ENCODE peak calls at places on chromosomes 3 and 15, in seven cellular contexts. One of them, this sample, is unnamed. For H3K36me3 and H3K9me3, the result is how much of the 10 kb centered on the place peaks cover.

GRCh38 chr15:72033711-72034110 is 84.2 kb downstream of the MYO9A start:
- DNase-seq in K562: no peak
- DNase-seq in cardiac muscle cell: peak
- DNase-seq in tibial nerve: no peak
- DNase-seq in testis: no peak
- DNase-seq in fibroblast of lung: peak
- DNase-seq in mesenchymal stem cell: peak
- DNase-seq in this sample: no peak

GRCh38 chr15:91515188-91515754 is 338.2 kb upstream of the SLCO3A1 start:
- DNase-seq in cardiac muscle cell: peak
- DNase-seq in tibial nerve: no peak
- DNase-seq in K562: no peak
- DNase-seq in mesenchymal stem cell: no peak
- DNase-seq in testis: no peak
- DNase-seq in fibroblast of lung: peak
- DNase-seq in this sample: no peak

GRCh38 chr3:186502138-186502941 is 41.8 kb downstream of the CRYGS start:
- DNase-seq in mesenchymal stem cell: no peak
- DNase-seq in testis: peak
- DNase-seq in fibroblast of lung: no peak
- DNase-seq in cardiac muscle cell: peak
- DNase-seq in K562: no peak
- DNase-seq in tibial nerve: no peak
- DNase-seq in this sample: peak

GRCh38 chr3:73467211-73467610 is 157.5 kb downstream of the PDZRN3 start:
- DNase-seq in fibroblast of lung: no peak
- DNase-seq in testis: no peak
- DNase-seq in K562: no peak
- DNase-seq in cardiac muscle cell: no peak
- DNase-seq in tibial nerve: no peak
- DNase-seq in mesenchymal stem cell: no peak
- DNase-seq in this sample: no peak

GRCh38 chr15:55357774-55358173 is 38.8 kb downstream of the PIGB start:
- DNase-seq in K562: no peak
- DNase-seq in cardiac muscle cell: peak
- DNase-seq in mesenchymal stem cell: peak
- DNase-seq in fibroblast of lung: peak
- DNase-seq in testis: no peak
- DNase-seq in tibial nerve: no peak
- DNase-seq in this sample: no peak

GRCh38 chr3:72310028-72310987 is 525.4 kb upstream of the PROK2 start:
- DNase-seq in tibial nerve: no peak
- DNase-seq in testis: no peak
- DNase-seq in K562: peak
- DNase-seq in fibroblast of lung: peak
- DNase-seq in mesenchymal stem cell: peak
- DNase-seq in cardiac muscle cell: peak
- DNase-seq in this sample: peak

GRCh38 chr15:80667895-80668430 is 27.1 kb upstream of the ABHD17C start:
- DNase-seq in testis: no peak
- DNase-seq in fibroblast of lung: no peak
- DNase-seq in tibial nerve: no peak
- DNase-seq in K562: no peak
- DNase-seq in mesenchymal stem cell: no peak
- DNase-seq in cardiac muscle cell: no peak
- DNase-seq in this sample: no peak

GRCh38 chr3:158802399-158803023 is 657 bp downstream of the MFSD1 start:
- DNase-seq in cardiac muscle cell: no peak
- DNase-seq in K562: no peak
- DNase-seq in testis: peak
- DNase-seq in tibial nerve: no peak
- DNase-seq in fibroblast of lung: no peak
- DNase-seq in mesenchymal stem cell: peak
- DNase-seq in this sample: peak

GRCh38 chr3:70090322-70090913 is 90.9 kb downstream of the SAMMSON start:
- DNase-seq in tibial nerve: no peak
- DNase-seq in cardiac muscle cell: peak
- DNase-seq in K562: peak
- DNase-seq in testis: no peak
- DNase-seq in fibroblast of lung: peak
- DNase-seq in mesenchymal stem cell: peak
- DNase-seq in this sample: peak

GRCh38 chr3:188180114-188180513 is 26.2 kb downstream of the LPP start:
- DNase-seq in K562: no peak
- DNase-seq in testis: no peak
- DNase-seq in tibial nerve: no peak
- DNase-seq in mesenchymal stem cell: no peak
- DNase-seq in cardiac muscle cell: no peak
- DNase-seq in fibroblast of lung: no peak
- DNase-seq in this sample: no peak

GRCh38 chr3:141105828-141106628 is 54.9 kb downstream of the SPSB4 start:
- DNase-seq in cardiac muscle cell: peak
- DNase-seq in testis: peak
- DNase-seq in tibial nerve: peak
- DNase-seq in fibroblast of lung: peak
- DNase-seq in mesenchymal stem cell: peak
- DNase-seq in K562: peak
- DNase-seq in this sample: peak

GRCh38 chr3:86180696-86181095 is 810.3 kb downstream of the VGLL3 start:
- DNase-seq in testis: peak
- DNase-seq in K562: no peak
- DNase-seq in mesenchymal stem cell: no peak
- DNase-seq in tibial nerve: no peak
- DNase-seq in fibroblast of lung: no peak
- DNase-seq in cardiac muscle cell: no peak
- DNase-seq in this sample: peak

GRCh38 chr15:101272584-101272983 is 4.7 kb downstream of the SELENOS start:
- DNase-seq in cardiac muscle cell: no peak
- DNase-seq in testis: no peak
- DNase-seq in fibroblast of lung: no peak
- DNase-seq in K562: no peak
- DNase-seq in tibial nerve: no peak
- DNase-seq in mesenchymal stem cell: no peak
- DNase-seq in this sample: no peak

GRCh38 chr3:15708882-15709677 is 88.7 kb downstream of the ANKRD28 start:
- DNase-seq in K562: no peak
- DNase-seq in cardiac muscle cell: peak
- DNase-seq in testis: no peak
- DNase-seq in fibroblast of lung: peak
- DNase-seq in mesenchymal stem cell: peak
- DNase-seq in tibial nerve: no peak
- DNase-seq in this sample: no peak
- H3K36me3 ChIP-seq in K562: half or more
- H3K36me3 ChIP-seq in cardiac muscle cell: under half
- H3K36me3 ChIP-seq in testis: under half
- H3K36me3 ChIP-seq in fibroblast of lung: under half
- H3K36me3 ChIP-seq in mesenchymal stem cell: half or more
- H3K36me3 ChIP-seq in tibial nerve: under half
- H3K36me3 ChIP-seq in this sample: under half

DNA sequence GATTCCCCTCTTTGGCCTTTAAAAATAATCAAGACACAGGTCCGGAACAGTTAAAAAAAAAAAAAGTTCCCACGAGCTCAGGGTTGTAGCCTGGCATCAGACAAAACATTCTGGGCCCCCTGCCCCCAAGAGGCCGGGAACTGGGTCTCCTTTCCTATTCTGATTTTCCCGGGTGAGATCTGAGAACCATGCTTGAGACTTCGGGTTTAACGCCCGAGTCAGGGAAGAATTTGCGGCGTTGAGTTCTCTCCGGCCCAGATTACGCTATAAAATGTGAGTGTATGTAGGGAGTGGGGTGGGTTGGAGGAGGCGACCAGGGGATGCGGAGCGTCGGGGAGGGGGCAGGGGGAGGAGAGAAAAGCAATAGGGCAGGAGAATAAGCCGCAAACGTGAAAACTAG is 2.6 kb downstream of the ZIC1 start:
- DNase-seq in fibroblast of lung: no peak
- DNase-seq in mesenchymal stem cell: no peak
- DNase-seq in cardiac muscle cell: no peak
- DNase-seq in tibial nerve: no peak
- DNase-seq in K562: no peak
- DNase-seq in testis: no peak
- DNase-seq in this sample: no peak
- H3K9me3 ChIP-seq in fibroblast of lung: under half
- H3K9me3 ChIP-seq in mesenchymal stem cell: under half
- H3K9me3 ChIP-seq in cardiac muscle cell: under half
- H3K9me3 ChIP-seq in tibial nerve: under half
- H3K9me3 ChIP-seq in K562: under half
- H3K9me3 ChIP-seq in testis: under half
- H3K9me3 ChIP-seq in this sample: under half

GRCh38 chr15:52421029-52421428 is 107.7 kb downstream of the MYO5A start:
- DNase-seq in tibial nerve: no peak
- DNase-seq in K562: no peak
- DNase-seq in testis: no peak
- DNase-seq in fibroblast of lung: no peak
- DNase-seq in mesenchymal stem cell: no peak
- DNase-seq in cardiac muscle cell: no peak
- DNase-seq in this sample: no peak
- H3K4me3 ChIP-seq in tibial nerve: no peak
- H3K4me3 ChIP-seq in K562: no peak
- H3K4me3 ChIP-seq in testis: no peak
- H3K4me3 ChIP-seq in fibroblast of lung: no peak
- H3K4me3 ChIP-seq in mesenchymal stem cell: no peak
- H3K4me3 ChIP-seq in cardiac muscle cell: no peak
- H3K4me3 ChIP-seq in this sample: no peak

GRCh38 chr3:100744671-100745070 is 35.4 kb downstream of the TFG start:
- DNase-seq in K562: no peak
- DNase-seq in mesenchymal stem cell: no peak
- DNase-seq in fibroblast of lung: no peak
- DNase-seq in cardiac muscle cell: no peak
- DNase-seq in testis: no peak
- DNase-seq in tibial nerve: no peak
- DNase-seq in this sample: no peak
- H3K36me3 ChIP-seq in K562: half or more
- H3K36me3 ChIP-seq in mesenchymal stem cell: half or more
- H3K36me3 ChIP-seq in fibroblast of lung: under half
- H3K36me3 ChIP-seq in cardiac muscle cell: half or more
- H3K36me3 ChIP-seq in testis: under half
- H3K36me3 ChIP-seq in tibial nerve: under half
- H3K36me3 ChIP-seq in this sample: half or more

GRCh38 chr3:6585360-6585759 is 275.6 kb upstream of the GRM7 start:
- DNase-seq in K562: no peak
- DNase-seq in cardiac muscle cell: no peak
- DNase-seq in mesenchymal stem cell: no peak
- DNase-seq in fibroblast of lung: no peak
- DNase-seq in testis: no peak
- DNase-seq in tibial nerve: no peak
- DNase-seq in this sample: no peak
- H3K9me3 ChIP-seq in K562: under half
- H3K9me3 ChIP-seq in cardiac muscle cell: under half
- H3K9me3 ChIP-seq in mesenchymal stem cell: under half
- H3K9me3 ChIP-seq in fibroblast of lung: under half
- H3K9me3 ChIP-seq in testis: under half
- H3K9me3 ChIP-seq in tibial nerve: under half
- H3K9me3 ChIP-seq in this sample: under half

GRCh38 chr15:57245714-57246113 is 130.6 kb upstream of the CGNL1 start:
- DNase-seq in testis: no peak
- DNase-seq in fibroblast of lung: no peak
- DNase-seq in tibial nerve: no peak
- DNase-seq in K562: no peak
- DNase-seq in cardiac muscle cell: no peak
- DNase-seq in mesenchymal stem cell: no peak
- DNase-seq in this sample: no peak
- H3K4me3 ChIP-seq in testis: no peak
- H3K4me3 ChIP-seq in fibroblast of lung: no peak
- H3K4me3 ChIP-seq in tibial nerve: no peak
- H3K4me3 ChIP-seq in K562: no peak
- H3K4me3 ChIP-seq in cardiac muscle cell: no peak
- H3K4me3 ChIP-seq in mesenchymal stem cell: no peak
- H3K4me3 ChIP-seq in this sample: no peak

GRCh38 chr3:64009528-64009927 is 13.8 kb downstream of the PSMD6 start:
- DNase-seq in tibial nerve: no peak
- DNase-seq in mesenchymal stem cell: no peak
- DNase-seq in cardiac muscle cell: no peak
- DNase-seq in K562: no peak
- DNase-seq in testis: no peak
- DNase-seq in fibroblast of lung: no peak
- DNase-seq in this sample: no peak

GRCh38 chr3:64010199-64010598 is 13.1 kb downstream of the PSMD6 start:
- DNase-seq in cardiac muscle cell: no peak
- DNase-seq in testis: no peak
- DNase-seq in fibroblast of lung: no peak
- DNase-seq in K562: no peak
- DNase-seq in mesenchymal stem cell: no peak
- DNase-seq in tibial nerve: no peak
- DNase-seq in this sample: no peak

GRCh38 chr3:64008952-64009351 is 14.3 kb downstream of the PSMD6 start:
- DNase-seq in tibial nerve: no peak
- DNase-seq in testis: no peak
- DNase-seq in K562: no peak
- DNase-seq in cardiac muscle cell: peak
- DNase-seq in fibroblast of lung: peak
- DNase-seq in mesenchymal stem cell: no peak
- DNase-seq in this sample: no peak

GRCh38 chr3:64008017-64008416 is 15.3 kb downstream of the PSMD6 start:
- DNase-seq in tibial nerve: no peak
- DNase-seq in cardiac muscle cell: no peak
- DNase-seq in mesenchymal stem cell: no peak
- DNase-seq in K562: no peak
- DNase-seq in testis: no peak
- DNase-seq in fibroblast of lung: no peak
- DNase-seq in this sample: no peak

DNA sequence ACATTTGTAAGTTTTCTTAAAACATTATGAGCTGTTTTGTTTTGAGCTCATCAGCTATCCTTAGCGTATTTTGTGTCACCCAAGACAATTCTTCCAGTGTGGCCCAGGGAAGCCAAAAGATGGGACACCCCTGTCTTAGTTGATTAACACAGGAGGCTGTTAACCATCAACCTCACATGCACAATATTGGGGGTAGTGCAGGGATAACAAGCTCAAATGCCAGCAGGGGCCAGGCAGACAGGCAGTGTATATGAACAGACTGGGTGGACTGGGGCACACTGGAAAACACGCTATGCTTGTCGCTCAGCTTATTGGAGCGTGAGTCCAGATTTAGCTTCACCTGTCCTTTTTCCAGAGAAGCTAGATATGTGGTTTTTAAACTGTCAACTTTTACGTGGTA is 14.8 kb downstream of the PSMD6 start:
- DNase-seq in fibroblast of lung: no peak
- DNase-seq in cardiac muscle cell: no peak
- DNase-seq in testis: no peak
- DNase-seq in mesenchymal stem cell: no peak
- DNase-seq in K562: no peak
- DNase-seq in tibial nerve: no peak
- DNase-seq in this sample: no peak
- H3K36me3 ChIP-seq in fibroblast of lung: under half
- H3K36me3 ChIP-seq in cardiac muscle cell: half or more
- H3K36me3 ChIP-seq in testis: under half
- H3K36me3 ChIP-seq in mesenchymal stem cell: half or more
- H3K36me3 ChIP-seq in K562: half or more
- H3K36me3 ChIP-seq in tibial nerve: under half
- H3K36me3 ChIP-seq in this sample: half or more